ENCODE peak calls at places on chromosomes 5 and 9, in ten cellular contexts. One of them, this sample, is unnamed.

GRCh38 chr5:123512631-123513461 is 869 bp downstream of the CSNK1G3 start:
- DNase-seq in AML-193: no peak
- DNase-seq in KBM-7: peak; percentile 46
- DNase-seq in GOT3: no peak
- DNase-seq in foreskin fibroblast: peak; percentile 38
- DNase-seq in tibial artery: no peak
- DNase-seq in activated naive CD8-positive, alpha-beta T cell treated with anti-CD3 and anti-CD28 coated beads for 36 hours: peak; percentile 47
- DNase-seq in cardiac muscle cell: peak; percentile 47
- DNase-seq in HAP-1: peak; percentile 42
- DNase-seq in GM12865: peak; percentile 53
- DNase-seq in this sample: peak; percentile 54

GRCh38 chr5:131966551-131966950 is 21.1 kb upstream of the MEIKIN start:
- DNase-seq in activated naive CD8-positive, alpha-beta T cell treated with anti-CD3 and anti-CD28 coated beads for 36 hours: no peak
- DNase-seq in tibial artery: no peak
- DNase-seq in AML-193: no peak
- DNase-seq in cardiac muscle cell: no peak
- DNase-seq in GOT3: no peak
- DNase-seq in HAP-1: no peak
- DNase-seq in GM12865: no peak
- DNase-seq in KBM-7: no peak
- DNase-seq in foreskin fibroblast: no peak
- DNase-seq in this sample: no peak

GRCh38 chr5:14374100-14374499 is 207.5 kb upstream of the OTULINL start:
- DNase-seq in GOT3: no peak
- DNase-seq in activated naive CD8-positive, alpha-beta T cell treated with anti-CD3 and anti-CD28 coated beads for 36 hours: no peak
- DNase-seq in HAP-1: no peak
- DNase-seq in foreskin fibroblast: no peak
- DNase-seq in KBM-7: no peak
- DNase-seq in tibial artery: no peak
- DNase-seq in AML-193: no peak
- DNase-seq in cardiac muscle cell: no peak
- DNase-seq in GM12865: no peak
- DNase-seq in this sample: no peak

GRCh38 chr9:68720656-68721313 is 15.7 kb downstream of the PIP5K1B start:
- DNase-seq in cardiac muscle cell: no peak
- DNase-seq in AML-193: no peak
- DNase-seq in GOT3: no peak
- DNase-seq in GM12865: no peak
- DNase-seq in KBM-7: no peak
- DNase-seq in HAP-1: no peak
- DNase-seq in foreskin fibroblast: no peak
- DNase-seq in activated naive CD8-positive, alpha-beta T cell treated with anti-CD3 and anti-CD28 coated beads for 36 hours: no peak
- DNase-seq in tibial artery: no peak
- DNase-seq in this sample: no peak

GRCh38 chr5:40514986-40515385 is 164.7 kb upstream of the PTGER4 start:
- DNase-seq in GM12865: no peak
- DNase-seq in activated naive CD8-positive, alpha-beta T cell treated with anti-CD3 and anti-CD28 coated beads for 36 hours: no peak
- DNase-seq in cardiac muscle cell: no peak
- DNase-seq in AML-193: peak; percentile 4
- DNase-seq in GOT3: no peak
- DNase-seq in KBM-7: peak; percentile 49
- DNase-seq in tibial artery: no peak
- DNase-seq in foreskin fibroblast: no peak
- DNase-seq in HAP-1: no peak
- DNase-seq in this sample: no peak

GRCh38 chr5:7347377-7347776 is 48.6 kb upstream of the ADCY2 start:
- DNase-seq in GM12865: no peak
- DNase-seq in HAP-1: no peak
- DNase-seq in tibial artery: no peak
- DNase-seq in foreskin fibroblast: no peak
- DNase-seq in AML-193: no peak
- DNase-seq in activated naive CD8-positive, alpha-beta T cell treated with anti-CD3 and anti-CD28 coated beads for 36 hours: no peak
- DNase-seq in cardiac muscle cell: no peak
- DNase-seq in GOT3: no peak
- DNase-seq in KBM-7: no peak
- DNase-seq in this sample: no peak

GRCh38 chr5:133531634-133532033 is 80.7 kb downstream of the FSTL4 start:
- DNase-seq in activated naive CD8-positive, alpha-beta T cell treated with anti-CD3 and anti-CD28 coated beads for 36 hours: no peak
- DNase-seq in GOT3: no peak
- DNase-seq in GM12865: no peak
- DNase-seq in KBM-7: no peak
- DNase-seq in AML-193: no peak
- DNase-seq in HAP-1: no peak
- DNase-seq in cardiac muscle cell: no peak
- DNase-seq in foreskin fibroblast: peak; percentile 28
- DNase-seq in tibial artery: no peak
- DNase-seq in this sample: no peak

GRCh38 chr9:33452828-33453271 is 5.5 kb upstream of the AQP3 start:
- DNase-seq in GOT3: no peak
- DNase-seq in AML-193: peak; percentile 39
- DNase-seq in cardiac muscle cell: peak; percentile 83
- DNase-seq in HAP-1: peak; percentile 82
- DNase-seq in KBM-7: peak; percentile 80
- DNase-seq in activated naive CD8-positive, alpha-beta T cell treated with anti-CD3 and anti-CD28 coated beads for 36 hours: peak; percentile 69
- DNase-seq in foreskin fibroblast: peak; percentile 87
- DNase-seq in GM12865: peak; percentile 50
- DNase-seq in tibial artery: no peak
- DNase-seq in this sample: peak; percentile 80

GRCh38 chr9:35106343-35106730 is 3.4 kb upstream of the STOML2 start:
- DNase-seq in tibial artery: no peak
- DNase-seq in GM12865: no peak
- DNase-seq in cardiac muscle cell: no peak
- DNase-seq in GOT3: no peak
- DNase-seq in foreskin fibroblast: no peak
- DNase-seq in KBM-7: no peak
- DNase-seq in activated naive CD8-positive, alpha-beta T cell treated with anti-CD3 and anti-CD28 coated beads for 36 hours: no peak
- DNase-seq in HAP-1: no peak
- DNase-seq in AML-193: no peak
- DNase-seq in this sample: no peak

GRCh38 chr9:113995963-113996362 is 82.1 kb downstream of the AMBP start:
- DNase-seq in GOT3: no peak
- DNase-seq in foreskin fibroblast: no peak
- DNase-seq in AML-193: no peak
- DNase-seq in GM12865: no peak
- DNase-seq in tibial artery: no peak
- DNase-seq in cardiac muscle cell: no peak
- DNase-seq in KBM-7: no peak
- DNase-seq in HAP-1: peak; percentile 3
- DNase-seq in activated naive CD8-positive, alpha-beta T cell treated with anti-CD3 and anti-CD28 coated beads for 36 hours: no peak
- DNase-seq in this sample: no peak

GRCh38 chr9:77424993-77425392 is 223.1 kb downstream of the GNA14 start:
- DNase-seq in HAP-1: no peak
- DNase-seq in GOT3: no peak
- DNase-seq in KBM-7: no peak
- DNase-seq in cardiac muscle cell: no peak
- DNase-seq in foreskin fibroblast: peak; percentile 53
- DNase-seq in GM12865: no peak
- DNase-seq in tibial artery: no peak
- DNase-seq in AML-193: no peak
- DNase-seq in activated naive CD8-positive, alpha-beta T cell treated with anti-CD3 and anti-CD28 coated beads for 36 hours: no peak
- DNase-seq in this sample: no peak

GRCh38 chr5:133996683-133997252 is 8.0 kb downstream of the VDAC1 start:
- DNase-seq in tibial artery: no peak
- DNase-seq in KBM-7: peak; percentile 43
- DNase-seq in foreskin fibroblast: no peak
- DNase-seq in HAP-1: peak; percentile 53
- DNase-seq in GOT3: no peak
- DNase-seq in activated naive CD8-positive, alpha-beta T cell treated with anti-CD3 and anti-CD28 coated beads for 36 hours: no peak
- DNase-seq in cardiac muscle cell: no peak
- DNase-seq in GM12865: no peak
- DNase-seq in AML-193: no peak
- DNase-seq in this sample: no peak

GRCh38 chr9:128917151-128917849 is 3.5 kb upstream of the PHYHD1 start:
- DNase-seq in KBM-7: no peak
- DNase-seq in cardiac muscle cell: no peak
- DNase-seq in GM12865: no peak
- DNase-seq in AML-193: no peak
- DNase-seq in tibial artery: peak; percentile 89
- DNase-seq in HAP-1: no peak
- DNase-seq in activated naive CD8-positive, alpha-beta T cell treated with anti-CD3 and anti-CD28 coated beads for 36 hours: no peak
- DNase-seq in GOT3: no peak
- DNase-seq in foreskin fibroblast: peak; percentile 94
- DNase-seq in this sample: no peak

GRCh38 chr9:29613773-29614172 is 2040.5 kb upstream of the C9orf72 start:
- DNase-seq in AML-193: no peak
- DNase-seq in activated naive CD8-positive, alpha-beta T cell treated with anti-CD3 and anti-CD28 coated beads for 36 hours: no peak
- DNase-seq in tibial artery: no peak
- DNase-seq in HAP-1: no peak
- DNase-seq in foreskin fibroblast: no peak
- DNase-seq in KBM-7: no peak
- DNase-seq in cardiac muscle cell: no peak
- DNase-seq in GM12865: no peak
- DNase-seq in GOT3: no peak
- DNase-seq in this sample: no peak

GRCh38 chr5:73464016-73464745 is 15.6 kb upstream of the FOXD1 start:
- DNase-seq in tibial artery: no peak
- DNase-seq in activated naive CD8-positive, alpha-beta T cell treated with anti-CD3 and anti-CD28 coated beads for 36 hours: no peak
- DNase-seq in AML-193: no peak
- DNase-seq in HAP-1: peak; percentile 14
- DNase-seq in cardiac muscle cell: no peak
- DNase-seq in GM12865: no peak
- DNase-seq in foreskin fibroblast: peak; percentile 75
- DNase-seq in KBM-7: no peak
- DNase-seq in GOT3: no peak
- DNase-seq in this sample: no peak

GRCh38 chr9:97468658-97469448 is 32.6 kb upstream of the TMOD1 start:
- DNase-seq in AML-193: peak; percentile 49
- DNase-seq in foreskin fibroblast: peak; percentile 82
- DNase-seq in tibial artery: peak; percentile 91
- DNase-seq in HAP-1: peak; percentile 68
- DNase-seq in GM12865: peak; percentile 84
- DNase-seq in GOT3: no peak
- DNase-seq in KBM-7: peak; percentile 81
- DNase-seq in activated naive CD8-positive, alpha-beta T cell treated with anti-CD3 and anti-CD28 coated beads for 36 hours: peak; percentile 29
- DNase-seq in cardiac muscle cell: peak; percentile 87
- DNase-seq in this sample: peak; percentile 64

GRCh38 chr5:10503321-10503720 is 60.5 kb upstream of the ANKRD33B start:
- DNase-seq in AML-193: no peak
- DNase-seq in GM12865: no peak
- DNase-seq in cardiac muscle cell: no peak
- DNase-seq in HAP-1: no peak
- DNase-seq in tibial artery: no peak
- DNase-seq in KBM-7: no peak
- DNase-seq in GOT3: no peak
- DNase-seq in foreskin fibroblast: no peak
- DNase-seq in activated naive CD8-positive, alpha-beta T cell treated with anti-CD3 and anti-CD28 coated beads for 36 hours: no peak
- DNase-seq in this sample: no peak

GRCh38 chr5:134608555-134608954 is 24.1 kb downstream of the SAR1B start:
- DNase-seq in foreskin fibroblast: no peak
- DNase-seq in tibial artery: no peak
- DNase-seq in GOT3: no peak
- DNase-seq in KBM-7: no peak
- DNase-seq in AML-193: no peak
- DNase-seq in HAP-1: no peak
- DNase-seq in cardiac muscle cell: no peak
- DNase-seq in GM12865: no peak
- DNase-seq in activated naive CD8-positive, alpha-beta T cell treated with anti-CD3 and anti-CD28 coated beads for 36 hours: no peak
- DNase-seq in this sample: no peak

GRCh38 chr5:145854651-145855258 is 18.1 kb downstream of the GRXCR2 start:
- DNase-seq in GOT3: no peak
- DNase-seq in cardiac muscle cell: no peak
- DNase-seq in HAP-1: no peak
- DNase-seq in AML-193: peak; percentile 16
- DNase-seq in KBM-7: peak; percentile 98
- DNase-seq in activated naive CD8-positive, alpha-beta T cell treated with anti-CD3 and anti-CD28 coated beads for 36 hours: no peak
- DNase-seq in foreskin fibroblast: peak; percentile 79
- DNase-seq in GM12865: no peak
- DNase-seq in tibial artery: no peak
- DNase-seq in this sample: no peak

GRCh38 chr9:114855488-114855887 is 49.6 kb upstream of the TNFSF15 start:
- DNase-seq in activated naive CD8-positive, alpha-beta T cell treated with anti-CD3 and anti-CD28 coated beads for 36 hours: no peak
- DNase-seq in KBM-7: no peak
- DNase-seq in GM12865: no peak
- DNase-seq in foreskin fibroblast: peak; percentile 50
- DNase-seq in GOT3: no peak
- DNase-seq in tibial artery: no peak
- DNase-seq in HAP-1: no peak
- DNase-seq in cardiac muscle cell: no peak
- DNase-seq in AML-193: no peak
- DNase-seq in this sample: no peak

GRCh38 chr5:73204302-73204701 is 31.3 kb downstream of the TMEM174 start:
- DNase-seq in GM12865: no peak
- DNase-seq in HAP-1: no peak
- DNase-seq in foreskin fibroblast: no peak
- DNase-seq in GOT3: no peak
- DNase-seq in KBM-7: no peak
- DNase-seq in AML-193: no peak
- DNase-seq in cardiac muscle cell: no peak
- DNase-seq in tibial artery: no peak
- DNase-seq in activated naive CD8-positive, alpha-beta T cell treated with anti-CD3 and anti-CD28 coated beads for 36 hours: no peak
- DNase-seq in this sample: no peak

GRCh38 chr9:136762221-136762691 is 2.1 kb downstream of the LCN15 start:
- DNase-seq in foreskin fibroblast: no peak
- DNase-seq in HAP-1: no peak
- DNase-seq in tibial artery: no peak
- DNase-seq in GM12865: no peak
- DNase-seq in GOT3: no peak
- DNase-seq in activated naive CD8-positive, alpha-beta T cell treated with anti-CD3 and anti-CD28 coated beads for 36 hours: no peak
- DNase-seq in cardiac muscle cell: no peak
- DNase-seq in KBM-7: no peak
- DNase-seq in AML-193: no peak
- DNase-seq in this sample: no peak

GRCh38 chr9:98187926-98188325 is 4.5 kb downstream of the CORO2A start:
- DNase-seq in cardiac muscle cell: no peak
- DNase-seq in activated naive CD8-positive, alpha-beta T cell treated with anti-CD3 and anti-CD28 coated beads for 36 hours: no peak
- DNase-seq in HAP-1: no peak
- DNase-seq in KBM-7: no peak
- DNase-seq in foreskin fibroblast: no peak
- DNase-seq in AML-193: no peak
- DNase-seq in GOT3: no peak
- DNase-seq in GM12865: no peak
- DNase-seq in tibial artery: no peak
- DNase-seq in this sample: no peak

GRCh38 chr9:136282272-136282861 is 21.5 kb downstream of the CCDC187 start:
- DNase-seq in HAP-1: no peak
- DNase-seq in tibial artery: no peak
- DNase-seq in foreskin fibroblast: no peak
- DNase-seq in cardiac muscle cell: no peak
- DNase-seq in activated naive CD8-positive, alpha-beta T cell treated with anti-CD3 and anti-CD28 coated beads for 36 hours: no peak
- DNase-seq in AML-193: no peak
- DNase-seq in GOT3: no peak
- DNase-seq in KBM-7: no peak
- DNase-seq in GM12865: no peak
- DNase-seq in this sample: peak; percentile 47

GRCh38 chr9:79583957-79584654 is 12.3 kb downstream of the TLE4 start:
- DNase-seq in activated naive CD8-positive, alpha-beta T cell treated with anti-CD3 and anti-CD28 coated beads for 36 hours: peak; percentile 31
- DNase-seq in cardiac muscle cell: peak; percentile 6
- DNase-seq in tibial artery: peak; percentile 57
- DNase-seq in KBM-7: peak; percentile 73
- DNase-seq in GM12865: peak; percentile 20
- DNase-seq in GOT3: no peak
- DNase-seq in foreskin fibroblast: no peak
- DNase-seq in AML-193: peak; percentile 93
- DNase-seq in HAP-1: no peak
- DNase-seq in this sample: peak; percentile 75

GRCh38 chr9:70601000-70601929 is 186.8 kb upstream of the KLF9 start:
- DNase-seq in HAP-1: peak; percentile 72
- DNase-seq in KBM-7: peak; percentile 29
- DNase-seq in foreskin fibroblast: peak; percentile 97
- DNase-seq in GOT3: peak; percentile 61
- DNase-seq in GM12865: no peak
- DNase-seq in tibial artery: peak; percentile 97
- DNase-seq in AML-193: no peak
- DNase-seq in cardiac muscle cell: peak; percentile 30
- DNase-seq in activated naive CD8-positive, alpha-beta T cell treated with anti-CD3 and anti-CD28 coated beads for 36 hours: no peak
- DNase-seq in this sample: no peak

GRCh38 chr5:97243352-97243751 is 60.3 kb upstream of the RIOK2 start:
- DNase-seq in tibial artery: no peak
- DNase-seq in GM12865: peak; percentile 6
- DNase-seq in HAP-1: no peak
- DNase-seq in activated naive CD8-positive, alpha-beta T cell treated with anti-CD3 and anti-CD28 coated beads for 36 hours: no peak
- DNase-seq in cardiac muscle cell: no peak
- DNase-seq in GOT3: no peak
- DNase-seq in foreskin fibroblast: no peak
- DNase-seq in AML-193: no peak
- DNase-seq in KBM-7: no peak
- DNase-seq in this sample: no peak

GRCh38 chr5:128572546-128573339 is 34.7 kb upstream of the FBN2 start:
- DNase-seq in GM12865: no peak
- DNase-seq in activated naive CD8-positive, alpha-beta T cell treated with anti-CD3 and anti-CD28 coated beads for 36 hours: no peak
- DNase-seq in tibial artery: no peak
- DNase-seq in HAP-1: no peak
- DNase-seq in GOT3: no peak
- DNase-seq in AML-193: no peak
- DNase-seq in KBM-7: no peak
- DNase-seq in foreskin fibroblast: peak; percentile 79
- DNase-seq in cardiac muscle cell: no peak
- DNase-seq in this sample: no peak

This sample was measured in activated CD8-positive, alpha-beta T cell treated with anti-CD3 and anti-CD28 coated beads for 36 hours.